ENCODE peak calls at places on chromosomes 12 and 14, in nine cellular contexts. H is NCI-H1930; Y is sciatic nerve; J is spleen; E is ELR; B is germinal center; V is left cardiac atrium; L is stimulated activated CD8-positive, alpha-beta memory T cell treated with anti-CD3 and anti-CD28 coated beads, Interleukin-4, amount 100 ng/mL, for 24 hours; Q is neural progenitor cell. Z is an unnamed sample.

GRCh38 chr14:105153331-105153731 is 15.2 kb downstream of the JAG2 start:
- DNase-seq in E (no peak), H (no peak), V (peak), Q (no peak), L (no peak), B (no peak), J (peak), Y (no peak), Z (no peak)

GRCh38 chr14:77872971-77873370 is 73.1 kb downstream of the ADCK1 start:
- DNase-seq in E (no peak), L (no peak), Q (no peak), B (no peak), V (no peak), Y (no peak), H (no peak), J (no peak), Z (no peak)

GRCh38 chr12:90909069-90909676 is 45.8 kb downstream of the CCER1 start:
- DNase-seq in Y (no peak), H (peak), B (no peak), V (no peak), L (no peak), E (peak), Q (peak), J (no peak), Z (no peak)

GRCh38 chr14:30417121-30417520 is 141.8 kb upstream of the G2E3 start:
- DNase-seq in B (no peak), Y (no peak), H (no peak), J (no peak), Q (no peak), L (no peak), E (no peak), V (no peak), Z (no peak)

GRCh38 chr12:70367268-70368141 is 1.4 kb downstream of the KCNMB4 start:
- DNase-seq in Q (peak), B (no peak), L (no peak), Y (no peak), E (peak), H (no peak), V (no peak), J (no peak), Z (no peak)

GRCh38 chr12:46266382-46266791 is 2.5 kb downstream of the SLC38A1 start:
- DNase-seq in V (no peak), Y (no peak), E (peak), Q (peak), B (peak), J (no peak), L (no peak), H (no peak), Z (no peak)

GRCh38 chr12:44628180-44628579 is 247.9 kb downstream of the NELL2 start:
- DNase-seq in V (no peak), E (no peak), L (no peak), H (no peak), B (no peak), Y (no peak), Q (no peak), J (no peak), Z (no peak)

GRCh38 chr12:106790020-106790419 is 15.5 kb downstream of the RIC8B start:
- DNase-seq in Q (no peak), Y (no peak), E (no peak), J (no peak), L (no peak), V (no peak), B (peak), H (peak), Z (no peak)

GRCh38 chr14:92670177-92670576 is 78.2 kb downstream of the LGMN start:
- DNase-seq in H (no peak), V (peak), E (peak), J (no peak), L (no peak), Q (no peak), B (peak), Y (no peak), Z (no peak)

GRCh38 chr14:75993567-75994041 is 8.0 kb downstream of the IFT43 start:
- DNase-seq in L (no peak), V (no peak), H (no peak), Q (no peak), B (no peak), J (no peak), E (no peak), Y (no peak), Z (no peak)

Z was measured in CMK.